ENCODE peak calls at places on chromosomes 13 and 19, in four cellular contexts. C, Y, T and H are unnamed samples.
A peak's percentile ranks its signal among the peaks of the same experiment; 100 is the strongest.

GRCh38 chr19:3849092-3849491 is 19.7 kb downstream of the ZFR2 start:
- DNase-seq in C (no peak), Y (no peak), T (no peak), H (peak; percentile 67)

GRCh38 chr19:9906475-9907087 is 29.7 kb downstream of the OLFM2 start:
- DNase-seq in C (no peak), Y (no peak), T (no peak), H (no peak)

GRCh38 chr19:43700368-43701015 is 15.4 kb upstream of the IRGC start:
- DNase-seq in C (no peak), Y (peak; percentile 47), T (no peak), H (no peak)

GRCh38 chr13:109955598-109955997 is 169.2 kb upstream of the IRS2 start:
- DNase-seq in C (no peak), Y (peak; percentile 13), T (no peak), H (no peak)

GRCh38 chr19:15859187-15859586 is 38.7 kb downstream of the CYP4F2 start:
- DNase-seq in C (no peak), Y (no peak), T (no peak), H (no peak)

GRCh38 chr19:15780595-15781418 is 6.7 kb upstream of the OR10H5 start:
- DNase-seq in C (no peak), Y (no peak), T (peak; percentile 7), H (no peak)

GRCh38 chr19:48051345-48052033 is 7.6 kb upstream of the CABP5 start:
- DNase-seq in C (no peak), Y (no peak), T (no peak), H (no peak)

GRCh38 chr13:49545661-49546060 is 39.7 kb downstream of the RCBTB1 start:
- DNase-seq in C (no peak), Y (no peak), T (no peak), H (no peak)

GRCh38 chr13:66974174-66974573 is 256.0 kb downstream of the PCDH9 start:
- DNase-seq in C (no peak), Y (no peak), T (no peak), H (no peak)

GRCh38 chr13:20843177-20843576 is 59.4 kb downstream of the XPO4 start:
- DNase-seq in C (no peak), Y (no peak), T (no peak), H (no peak)

GRCh38 chr13:57314897-57315520 is 148.0 kb downstream of the PRR20E start:
- DNase-seq in C (no peak), Y (no peak), T (no peak), H (no peak)

GRCh38 chr13:98495627-98496238 is 81.2 kb downstream of the STK24 start:
- DNase-seq in C (no peak), Y (no peak), T (no peak), H (no peak)

GRCh38 chr13:67443901-67444300 is 213.8 kb upstream of the PCDH9 start:
- DNase-seq in C (no peak), Y (no peak), T (no peak), H (no peak)

GRCh38 chr13:30607908-30608307 is 9.8 kb upstream of the USPL1 start:
- DNase-seq in C (no peak), Y (no peak), T (no peak), H (no peak)

GRCh38 chr19:53908106-53908932 is 759 bp upstream of the CACNG7 start:
- DNase-seq in C (no peak), Y (peak; percentile 13), T (peak; percentile 85), H (peak; percentile 39)

GRCh38 chr19:13794388-13794751 is 873 bp upstream of the ZSWIM4 start:
- DNase-seq in C (peak; percentile 60), Y (peak; percentile 87), T (peak; percentile 36), H (peak; percentile 42)

GRCh38 chr13:29771247-29771646 is 79.2 kb downstream of the UBL3 start:
- DNase-seq in C (no peak), Y (no peak), T (peak; percentile 36), H (no peak)

GRCh38 chr13:91922969-91923592 is 524.7 kb downstream of the GPC5 start:
- DNase-seq in C (no peak), Y (no peak), T (no peak), H (no peak)

GRCh38 chr13:30019648-30020626 is 169.5 kb upstream of the UBL3 start:
- DNase-seq in C (no peak), Y (no peak), T (no peak), H (no peak)

GRCh38 chr13:114151565-114152284 is 19.3 kb upstream of the RASA3 start:
- DNase-seq in C (no peak), Y (no peak), T (no peak), H (peak; percentile 84)

GRCh38 chr19:4709440-4710280 is 14.0 kb downstream of the DPP9 start:
- DNase-seq in C (no peak), Y (no peak), T (no peak), H (no peak)

GRCh38 chr13:93951153-93951552 is 528.3 kb downstream of the DCT start:
- DNase-seq in C (no peak), Y (no peak), T (no peak), H (no peak)

GRCh38 chr19:50949792-50950320 is 3.0 kb downstream of the KLK5 start:
- DNase-seq in C (no peak), Y (no peak), T (no peak), H (no peak)

GRCh38 chr13:36069881-36070366 is 61.3 kb downstream of the DCLK1 start:
- DNase-seq in C (no peak), Y (no peak), T (no peak), H (no peak)
- TF ChIP-seq CTCF in C (no peak), Y (no peak), T (no peak), H (no peak)

GRCh38 chr19:29623726-29624488 is 17.8 kb downstream of the POP4 start:
- DNase-seq in C (no peak), Y (no peak), T (no peak), H (no peak)
- H3K27ac ChIP-seq in C (no peak overlapping the region), Y (no peak overlapping the region), T (no peak overlapping the region), H (no peak overlapping the region)

DNA sequence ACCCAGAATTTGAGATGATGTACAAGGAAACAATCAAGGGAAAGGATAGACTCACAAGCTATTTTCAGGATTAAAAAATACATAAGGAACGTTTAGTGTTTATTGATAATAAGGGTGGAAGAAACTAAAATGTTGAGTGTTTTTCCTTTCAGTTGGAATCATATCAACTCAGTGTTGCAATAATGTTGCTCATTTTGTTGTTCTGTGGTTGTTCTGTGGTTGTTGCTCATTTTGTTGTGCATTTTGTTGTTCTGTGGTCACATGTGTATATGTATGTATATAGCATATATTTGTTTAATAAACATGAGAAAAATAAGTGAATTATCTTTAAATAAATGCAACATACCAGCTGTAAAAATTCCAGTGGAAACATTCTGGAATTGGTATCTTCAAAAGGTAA is 262.4 kb upstream of the SPRY2 start:
- DNase-seq in C (no peak), Y (no peak), T (no peak), H (no peak)
- TF ChIP-seq CTCF in C (no peak), Y (no peak), T (no peak), H (no peak)

GRCh38 chr19:2625434-2625833 is 77.1 kb downstream of the GNG7 start:
- DNase-seq in C (no peak), Y (no peak), T (no peak), H (no peak)
- H3K27ac ChIP-seq in C (no peak overlapping the region), Y (no peak overlapping the region), T (peak overlapping the region; percentile 50), H (peak overlapping the region; percentile 96)

GRCh38 chr19:18590273-18591272 is 2.0 kb downstream of the REX1BD start:
- DNase-seq in C (no peak), Y (no peak), T (peak; percentile 94), H (peak; percentile 59)
- TF ChIP-seq CTCF in C (no peak), Y (peak; percentile 27), T (peak; percentile 44), H (peak; percentile 81)